ENCODE peak calls at places on chromosomes 16 and 17, in four cellular contexts. L is A549, O is K562, V is HepG2. B is an unnamed sample.

GRCh38 chr16:86960266-86960665 is 356.9 kb downstream of the C16orf95 start:
- DNase-seq in L (no peak), O (no peak), V (no peak), B (no peak)

GRCh38 chr17:35906559-35907265 is 23.9 kb downstream of the RDM1 start:
- DNase-seq in L (no peak), O (no peak), V (no peak), B (no peak)

GRCh38 chr17:51006601-51007000 is 114.1 kb downstream of the SPAG9 start:
- DNase-seq in L (no peak), O (no peak), V (no peak), B (no peak)

GRCh38 chr17:58513913-58514794 is at the start of gene MTMR4:
- DNase-seq in L (peak), O (peak), V (peak), B (peak)

GRCh38 chr16:68802190-68802589 is 41.1 kb upstream of the TANGO6 start:
- DNase-seq in L (no peak), O (no peak), V (no peak), B (no peak)

GRCh38 chr17:77634710-77635109 is 323.8 kb upstream of the TNRC6C start:
- DNase-seq in L (no peak), O (no peak), V (no peak), B (no peak)

GRCh38 chr17:57080708-57081107 is 4.3 kb upstream of the AKAP1 start:
- DNase-seq in L (no peak), O (no peak), V (no peak), B (no peak)

GRCh38 chr17:67759355-67760171 is 41.8 kb downstream of the NOL11 start:
- DNase-seq in L (no peak), O (peak), V (no peak), B (no peak)

GRCh38 chr16:47643610-47644009 is 182.5 kb downstream of the PHKB start:
- DNase-seq in L (no peak), O (no peak), V (no peak), B (no peak)

GRCh38 chr16:29806096-29806579 is at the start of gene MAZ:
- DNase-seq in L (no peak), O (peak), V (no peak), B (no peak)

GRCh38 chr17:49333806-49334205 is 28.2 kb downstream of the ZNF652 start:
- DNase-seq in L (no peak), O (no peak), V (no peak), B (no peak)

GRCh38 chr16:27209591-27209990 is 6.3 kb downstream of the KDM8 start:
- DNase-seq in L (no peak), O (no peak), V (no peak), B (no peak)

GRCh38 chr17:16239931-16240330 is 22.9 kb downstream of the PIGL start:
- DNase-seq in L (no peak), O (no peak), V (no peak), B (no peak)

GRCh38 chr17:62656446-62656845 is 29.0 kb downstream of the MRC2 start:
- DNase-seq in L (no peak), O (no peak), V (no peak), B (peak)

GRCh38 chr16:81004646-81005353 is 1.9 kb downstream of the CMC2 start:
- DNase-seq in L (peak), O (peak), V (peak), B (no peak)

GRCh38 chr17:83155128-83156081 is 76.0 kb downstream of the METRNL start:
- DNase-seq in L (no peak), O (no peak), V (no peak), B (no peak)

GRCh38 chr17:14997290-14997689 is 267.8 kb downstream of the PMP22 start:
- DNase-seq in L (no peak), O (no peak), V (no peak), B (no peak)

GRCh38 chr16:30741461-30741914 is 6.7 kb upstream of the PHKG2 start:
- DNase-seq in L (peak), O (no peak), V (peak), B (no peak)

GRCh38 chr17:17843096-17843495 is 6.3 kb upstream of the SREBF1 start:
- DNase-seq in L (no peak), O (no peak), V (no peak), B (no peak)

GRCh38 chr17:20092292-20092867 is 83.2 kb downstream of the SPECC1 start:
- DNase-seq in L (no peak), O (no peak), V (no peak), B (no peak)

GRCh38 chr17:6218333-6218732 is 148.2 kb downstream of the WSCD1 start:
- DNase-seq in L (no peak), O (no peak), V (no peak), B (no peak)

GRCh38 chr16:31198207-31198882 is 4.2 kb downstream of the PYCARD start:
- DNase-seq in L (no peak), O (no peak), V (no peak), B (no peak)

GRCh38 chr17:76558210-76559095 is 18.6 kb downstream of the PRCD start:
- DNase-seq in L (no peak), O (peak), V (no peak), B (no peak)

GRCh38 chr16:54055864-54056263 is 230.7 kb downstream of the IRX3 start:
- DNase-seq in L (no peak), O (no peak), V (peak), B (no peak)
- TF ChIP-seq NR3C1 in L (no peak), O (no peak), V (no peak), B (no peak)

DNA sequence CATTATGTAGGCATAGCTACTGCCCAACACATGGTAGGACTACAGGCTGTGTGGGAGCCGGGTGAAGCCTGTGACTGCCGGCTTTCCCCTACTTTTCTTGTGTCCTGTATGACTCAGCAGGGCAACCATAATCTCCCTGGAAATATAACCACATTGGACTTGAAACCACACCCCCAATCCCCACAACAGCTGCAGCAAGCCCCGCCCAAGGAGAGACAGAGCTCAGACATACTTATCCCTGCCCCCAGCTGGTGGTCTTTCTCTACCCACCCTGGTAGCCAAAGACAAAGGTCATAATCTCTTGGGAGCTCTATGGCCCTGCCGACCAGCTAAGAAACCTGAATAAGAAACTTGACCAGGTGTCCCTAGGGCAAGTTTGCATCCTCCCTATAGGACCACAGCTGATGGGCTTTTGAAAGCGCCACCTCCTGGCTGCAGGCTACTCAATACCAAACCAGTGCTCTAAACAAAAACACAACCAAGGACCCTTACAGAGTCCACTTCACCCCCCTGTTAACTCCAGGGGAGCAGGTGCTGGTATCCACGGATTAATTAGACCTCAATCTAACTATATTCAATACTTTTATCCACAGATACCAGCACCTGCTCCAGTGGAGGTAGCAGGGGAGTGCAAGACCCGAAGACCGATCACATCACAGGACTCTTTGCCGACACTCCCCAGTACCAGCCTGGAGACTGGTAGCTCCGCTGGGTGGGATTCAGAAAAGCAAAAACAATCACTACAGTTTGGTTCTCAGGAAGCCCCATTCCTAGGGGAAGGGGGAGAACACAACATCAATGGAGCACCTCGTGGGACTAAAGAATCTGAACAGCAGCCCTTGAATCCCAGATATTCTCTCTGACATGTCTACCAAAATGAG is 91.2 kb downstream of the IRX5 start:
- DNase-seq in L (peak), O (peak), V (peak), B (peak)
- TF ChIP-seq NR3C1 in L (no peak), O (no peak), V (no peak), B (no peak)

GRCh38 chr16:64153718-64154117 is 968.1 kb downstream of the CDH11 start:
- DNase-seq in L (no peak), O (no peak), V (no peak), B (no peak)
- TF ChIP-seq NR3C1 in L (no peak), O (no peak), V (no peak), B (no peak)

DNA sequence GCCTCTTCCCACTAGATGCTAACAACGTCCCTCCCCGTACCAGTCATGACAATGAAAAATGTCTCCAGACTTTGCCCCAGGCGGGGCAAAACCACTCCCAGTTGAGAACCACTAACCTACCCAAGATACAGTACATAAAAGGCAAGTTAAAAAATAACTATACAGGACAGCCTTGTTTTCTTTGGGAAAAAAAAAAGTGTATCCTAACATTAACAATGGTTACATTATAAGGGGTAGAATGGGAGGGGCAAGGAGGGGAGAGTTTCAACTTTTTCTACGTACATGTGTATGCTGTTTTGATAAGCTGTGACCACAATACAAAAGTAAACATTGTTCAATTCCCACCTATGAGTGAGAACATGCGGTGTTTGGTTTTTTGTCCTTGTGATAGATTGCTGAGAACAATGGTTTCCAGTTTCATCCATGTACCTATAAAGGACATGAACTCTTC is 94.9 kb downstream of the TOX3 start:
- DNase-seq in L (no peak), O (no peak), V (peak), B (no peak)
- TF ChIP-seq NR3C1 in L (no peak), O (no peak), V (no peak), B (no peak)

GRCh38 chr17:63932008-63932561 is at the start of gene CD79B:
- DNase-seq in L (no peak), O (no peak), V (no peak), B (no peak)
- TF ChIP-seq NR3C1 in L (no peak), O (no peak), V (no peak), B (no peak)

DNA sequence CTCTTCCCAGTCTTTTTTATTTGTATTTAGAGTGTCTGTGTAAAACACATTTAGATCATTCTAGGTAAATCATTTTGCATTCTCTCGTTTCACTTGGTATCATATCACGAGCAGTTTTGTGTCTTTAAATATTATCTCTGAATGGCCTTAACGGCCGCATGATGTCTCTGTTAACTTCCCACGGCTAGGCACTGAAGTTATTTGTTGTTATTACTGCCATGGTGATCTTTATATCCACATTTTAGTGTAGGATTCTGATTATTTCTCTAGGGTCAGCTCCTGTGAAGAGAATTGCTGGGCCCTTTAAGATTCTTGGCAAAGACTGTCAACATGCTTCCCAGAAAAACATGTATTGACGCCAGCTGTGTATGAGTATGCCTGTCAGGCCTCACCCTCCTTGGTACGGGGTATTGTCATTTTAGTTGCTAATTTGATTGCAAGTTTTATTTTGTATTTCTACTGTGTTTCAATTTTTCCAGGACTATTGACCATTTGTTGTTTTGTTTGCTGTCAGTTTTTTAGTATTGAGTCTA is 263.5 kb downstream of the SNX29 start:
- DNase-seq in L (no peak), O (no peak), V (no peak), B (no peak)
- TF ChIP-seq NR3C1 in L (no peak), O (no peak), V (no peak), B (no peak)

DNA sequence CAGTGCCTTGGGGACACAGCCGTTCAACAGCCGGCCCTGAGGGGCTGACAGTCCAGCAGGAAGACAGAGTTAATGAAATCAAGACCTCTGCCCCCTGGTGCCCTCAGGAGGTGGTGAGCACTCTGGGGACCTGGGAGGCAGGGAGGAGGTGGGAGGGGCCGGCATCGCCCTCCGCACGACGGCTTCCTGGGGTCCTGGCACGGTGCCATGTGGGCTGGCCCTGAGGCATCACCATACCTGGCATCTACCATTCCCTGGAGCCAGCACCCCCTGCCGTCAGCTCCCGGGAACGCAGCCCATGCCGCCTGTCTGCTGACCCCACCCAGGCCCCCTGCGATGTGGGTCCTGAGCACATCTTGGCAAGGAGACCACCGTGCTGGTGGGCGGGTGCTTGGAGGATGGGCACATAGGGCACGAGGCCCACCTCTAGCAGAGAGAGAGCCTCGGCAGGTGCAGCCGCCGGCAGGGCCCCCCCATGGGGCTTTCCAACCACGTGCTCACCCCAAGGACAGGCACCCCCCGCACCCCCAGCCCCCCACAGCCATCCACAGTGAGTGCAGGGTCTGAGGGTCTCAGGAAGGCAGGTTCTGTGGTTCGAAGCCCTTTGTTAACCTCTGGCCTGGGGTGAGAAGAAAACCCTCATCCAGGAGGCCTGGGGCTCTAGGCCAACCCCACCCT is 52.5 kb downstream of the ZFPM1 start:
- DNase-seq in L (peak), O (no peak), V (peak), B (peak)
- TF ChIP-seq NR3C1 in L (no peak), O (no peak), V (no peak), B (no peak)

GRCh38 chr16:49489686-49490320 is 116.2 kb downstream of the C16orf78 start:
- DNase-seq in L (no peak), O (no peak), V (no peak), B (no peak)
- TF ChIP-seq NR3C1 in L (no peak), O (no peak), V (no peak), B (no peak)

GRCh38 chr17:143785-144281 is 6.5 kb downstream of the SCGB1C2 start:
- DNase-seq in L (peak), O (peak), V (peak), B (peak)

GRCh38 chr17:142876-143784 is 5.8 kb downstream of the SCGB1C2 start:
- DNase-seq in L (no peak), O (no peak), V (no peak), B (no peak)

GRCh38 chr17:144936-145670 is 7.7 kb downstream of the SCGB1C2 start:
- DNase-seq in L (no peak), O (no peak), V (no peak), B (no peak)

GRCh38 chr17:145671-146541 is 8.5 kb downstream of the SCGB1C2 start:
- DNase-seq in L (no peak), O (no peak), V (no peak), B (no peak)

DNA sequence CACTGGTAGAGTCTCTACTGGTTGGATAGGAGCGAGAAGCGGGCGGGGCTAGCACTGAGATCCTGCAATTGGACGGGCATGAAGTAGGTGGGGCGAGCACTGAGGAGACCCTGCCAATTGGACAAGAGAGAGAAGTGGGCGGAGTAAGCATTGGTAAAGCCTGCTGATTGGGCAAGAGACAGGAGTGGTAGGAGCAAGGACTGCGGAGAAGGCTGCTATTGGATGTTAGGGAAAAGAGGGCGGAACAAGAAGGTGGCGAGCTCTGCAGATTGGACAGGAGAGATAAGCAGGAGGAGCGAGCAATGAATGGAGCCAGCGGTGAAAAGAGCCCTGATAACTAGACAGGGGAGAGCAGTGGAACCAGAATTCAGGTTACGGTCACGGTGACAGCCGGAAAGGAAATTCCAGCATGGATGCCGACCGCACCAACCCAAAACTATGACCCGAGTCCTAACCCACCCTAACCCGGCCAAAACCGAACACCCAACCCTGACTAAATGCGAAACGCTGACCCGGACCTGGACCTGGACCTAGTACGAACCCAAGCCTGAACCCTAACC is 4.8 kb downstream of the SCGB1C2 start:
- DNase-seq in L (peak), O (no peak), V (peak), B (no peak)
- TF ChIP-seq NR3C1 in L (no peak), O (no peak), V (no peak), B (no peak)